ENCODE peak calls at places on chromosomes 11 and 22, in ten cellular contexts. One of them, this sample, is unnamed.

GRCh38 chr11:112874959-112875358 is 86.3 kb upstream of the NCAM1 start:
- DNase-seq in thyroid gland: no peak
- DNase-seq in vagina: no peak
- DNase-seq in lower lobe of right lung: no peak
- DNase-seq in fibroblast of lung: no peak
- DNase-seq in psoas muscle: no peak
- DNase-seq in CD8-positive, alpha-beta T cell: no peak
- DNase-seq in left ventricle myocardium inferior: no peak
- DNase-seq in kidney epithelial cell: no peak
- DNase-seq in foreskin fibroblast: no peak
- DNase-seq in this sample: no peak

GRCh38 chr11:99519095-99519494 is 498.3 kb downstream of the CNTN5 start:
- DNase-seq in thyroid gland: no peak
- DNase-seq in vagina: no peak
- DNase-seq in lower lobe of right lung: no peak
- DNase-seq in fibroblast of lung: no peak
- DNase-seq in psoas muscle: no peak
- DNase-seq in CD8-positive, alpha-beta T cell: no peak
- DNase-seq in left ventricle myocardium inferior: no peak
- DNase-seq in kidney epithelial cell: no peak
- DNase-seq in foreskin fibroblast: no peak
- DNase-seq in this sample: no peak

GRCh38 chr11:66845876-66846212 is 2.6 kb downstream of the RCE1 start:
- DNase-seq in thyroid gland: no peak
- DNase-seq in vagina: no peak
- DNase-seq in lower lobe of right lung: no peak
- DNase-seq in fibroblast of lung: no peak
- DNase-seq in psoas muscle: no peak
- DNase-seq in CD8-positive, alpha-beta T cell: no peak
- DNase-seq in left ventricle myocardium inferior: no peak
- DNase-seq in kidney epithelial cell: no peak
- DNase-seq in foreskin fibroblast: no peak
- DNase-seq in this sample: no peak

GRCh38 chr11:30740071-30740470 is 153.9 kb upstream of the MPPED2 start:
- DNase-seq in thyroid gland: peak; percentile 72
- DNase-seq in vagina: no peak
- DNase-seq in lower lobe of right lung: no peak
- DNase-seq in fibroblast of lung: no peak
- DNase-seq in psoas muscle: no peak
- DNase-seq in CD8-positive, alpha-beta T cell: no peak
- DNase-seq in left ventricle myocardium inferior: no peak
- DNase-seq in kidney epithelial cell: no peak
- DNase-seq in foreskin fibroblast: no peak
- DNase-seq in this sample: no peak

GRCh38 chr11:31218847-31219246 is 150.7 kb downstream of the DCDC1 start:
- DNase-seq in thyroid gland: peak; percentile 68
- DNase-seq in vagina: no peak
- DNase-seq in lower lobe of right lung: no peak
- DNase-seq in fibroblast of lung: no peak
- DNase-seq in psoas muscle: no peak
- DNase-seq in CD8-positive, alpha-beta T cell: no peak
- DNase-seq in left ventricle myocardium inferior: no peak
- DNase-seq in kidney epithelial cell: no peak
- DNase-seq in foreskin fibroblast: no peak
- DNase-seq in this sample: no peak

GRCh38 chr11:27011560-27012253 is 17.8 kb downstream of the FIBIN start:
- DNase-seq in thyroid gland: no peak
- DNase-seq in vagina: no peak
- DNase-seq in lower lobe of right lung: no peak
- DNase-seq in fibroblast of lung: no peak
- DNase-seq in psoas muscle: no peak
- DNase-seq in CD8-positive, alpha-beta T cell: no peak
- DNase-seq in left ventricle myocardium inferior: no peak
- DNase-seq in kidney epithelial cell: no peak
- DNase-seq in foreskin fibroblast: no peak
- DNase-seq in this sample: no peak

GRCh38 chr11:134754196-134754822 is 342.3 kb upstream of the B3GAT1 start:
- DNase-seq in thyroid gland: no peak
- DNase-seq in vagina: peak; percentile 74
- DNase-seq in lower lobe of right lung: no peak
- DNase-seq in fibroblast of lung: no peak
- DNase-seq in psoas muscle: no peak
- DNase-seq in CD8-positive, alpha-beta T cell: no peak
- DNase-seq in left ventricle myocardium inferior: no peak
- DNase-seq in kidney epithelial cell: no peak
- DNase-seq in foreskin fibroblast: no peak
- DNase-seq in this sample: no peak

GRCh38 chr22:39220897-39221850 is 23.6 kb downstream of the PDGFB start:
- DNase-seq in thyroid gland: no peak
- DNase-seq in vagina: no peak
- DNase-seq in lower lobe of right lung: peak; percentile 31
- DNase-seq in fibroblast of lung: peak; percentile 25
- DNase-seq in psoas muscle: no peak
- DNase-seq in CD8-positive, alpha-beta T cell: no peak
- DNase-seq in left ventricle myocardium inferior: no peak
- DNase-seq in kidney epithelial cell: no peak
- DNase-seq in foreskin fibroblast: peak; percentile 49
- DNase-seq in this sample: no peak

GRCh38 chr11:102446606-102447005 is 6.0 kb downstream of the TMEM123 start:
- DNase-seq in thyroid gland: no peak
- DNase-seq in vagina: no peak
- DNase-seq in lower lobe of right lung: no peak
- DNase-seq in fibroblast of lung: peak; percentile 87
- DNase-seq in psoas muscle: no peak
- DNase-seq in CD8-positive, alpha-beta T cell: no peak
- DNase-seq in left ventricle myocardium inferior: no peak
- DNase-seq in kidney epithelial cell: no peak
- DNase-seq in foreskin fibroblast: peak; percentile 79
- DNase-seq in this sample: no peak

GRCh38 chr11:60164550-60165075 is 18.3 kb downstream of the MS4A6A start:
- DNase-seq in thyroid gland: no peak
- DNase-seq in vagina: no peak
- DNase-seq in lower lobe of right lung: no peak
- DNase-seq in fibroblast of lung: no peak
- DNase-seq in psoas muscle: no peak
- DNase-seq in CD8-positive, alpha-beta T cell: no peak
- DNase-seq in left ventricle myocardium inferior: no peak
- DNase-seq in kidney epithelial cell: no peak
- DNase-seq in foreskin fibroblast: no peak
- DNase-seq in this sample: no peak

GRCh38 chr11:28384418-28384817 is 276.2 kb downstream of the METTL15 start:
- DNase-seq in thyroid gland: no peak
- DNase-seq in vagina: no peak
- DNase-seq in lower lobe of right lung: no peak
- DNase-seq in fibroblast of lung: peak; percentile 99
- DNase-seq in psoas muscle: no peak
- DNase-seq in CD8-positive, alpha-beta T cell: no peak
- DNase-seq in left ventricle myocardium inferior: no peak
- DNase-seq in kidney epithelial cell: peak; percentile 10
- DNase-seq in foreskin fibroblast: peak; percentile 91
- DNase-seq in this sample: no peak

DNA sequence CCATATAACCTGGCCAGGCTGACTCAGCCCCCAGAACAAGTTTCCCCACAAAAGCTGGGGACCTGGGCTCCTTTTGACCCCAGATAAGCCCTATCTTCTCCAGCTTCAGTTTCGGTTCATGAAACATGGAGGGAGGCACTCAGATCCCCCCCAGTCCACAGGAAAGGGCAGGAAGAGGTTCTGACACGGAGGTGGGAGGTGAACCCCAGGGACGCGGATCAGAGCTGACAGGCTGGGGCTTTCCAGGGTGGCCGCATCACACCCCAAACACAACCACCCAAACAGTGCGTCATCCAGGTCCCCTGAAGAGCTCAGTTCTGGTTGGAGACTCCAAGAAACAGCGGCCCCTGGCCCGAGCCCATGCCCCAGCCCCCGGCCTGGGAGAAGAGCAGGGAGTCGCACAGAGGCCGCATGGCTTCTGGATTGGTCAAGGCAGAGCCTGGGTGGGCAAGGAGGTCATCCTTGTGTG is 44.3 kb upstream of the A4GALT start:
- DNase-seq in thyroid gland: no peak
- DNase-seq in vagina: no peak
- DNase-seq in lower lobe of right lung: no peak
- DNase-seq in fibroblast of lung: no peak
- DNase-seq in psoas muscle: no peak
- DNase-seq in CD8-positive, alpha-beta T cell: no peak
- DNase-seq in left ventricle myocardium inferior: no peak
- DNase-seq in kidney epithelial cell: no peak
- DNase-seq in foreskin fibroblast: no peak
- DNase-seq in this sample: no peak
- H3K4me3 ChIP-seq in thyroid gland: no peak overlapping the region
- H3K4me3 ChIP-seq in vagina: no peak overlapping the region
- H3K4me3 ChIP-seq in lower lobe of right lung: no peak overlapping the region
- H3K4me3 ChIP-seq in fibroblast of lung: no peak overlapping the region
- H3K4me3 ChIP-seq in psoas muscle: no peak overlapping the region
- H3K4me3 ChIP-seq in CD8-positive, alpha-beta T cell: no peak overlapping the region
- H3K4me3 ChIP-seq in left ventricle myocardium inferior: no peak overlapping the region
- H3K4me3 ChIP-seq in kidney epithelial cell: no peak overlapping the region
- H3K4me3 ChIP-seq in foreskin fibroblast: no peak overlapping the region
- H3K4me3 ChIP-seq in this sample: no peak overlapping the region

GRCh38 chr11:32451808-32452207 is 16.5 kb upstream of the WT1 start:
- DNase-seq in thyroid gland: no peak
- DNase-seq in vagina: peak; percentile 92
- DNase-seq in lower lobe of right lung: no peak
- DNase-seq in fibroblast of lung: no peak
- DNase-seq in psoas muscle: peak; percentile 43
- DNase-seq in CD8-positive, alpha-beta T cell: no peak
- DNase-seq in left ventricle myocardium inferior: peak; percentile 63
- DNase-seq in kidney epithelial cell: no peak
- DNase-seq in foreskin fibroblast: no peak
- DNase-seq in this sample: no peak

GRCh38 chr11:32450372-32450771 is 15.0 kb upstream of the WT1 start:
- DNase-seq in thyroid gland: no peak
- DNase-seq in vagina: no peak
- DNase-seq in lower lobe of right lung: no peak
- DNase-seq in fibroblast of lung: no peak
- DNase-seq in psoas muscle: no peak
- DNase-seq in CD8-positive, alpha-beta T cell: no peak
- DNase-seq in left ventricle myocardium inferior: no peak
- DNase-seq in kidney epithelial cell: no peak
- DNase-seq in foreskin fibroblast: no peak
- DNase-seq in this sample: no peak

GRCh38 chr11:32447252-32447651 is 11.9 kb upstream of the WT1 start:
- DNase-seq in thyroid gland: no peak
- DNase-seq in vagina: no peak
- DNase-seq in lower lobe of right lung: no peak
- DNase-seq in fibroblast of lung: no peak
- DNase-seq in psoas muscle: no peak
- DNase-seq in CD8-positive, alpha-beta T cell: no peak
- DNase-seq in left ventricle myocardium inferior: no peak
- DNase-seq in kidney epithelial cell: no peak
- DNase-seq in foreskin fibroblast: no peak
- DNase-seq in this sample: no peak

GRCh38 chr11:32446227-32446626 is 10.9 kb upstream of the WT1 start:
- DNase-seq in thyroid gland: no peak
- DNase-seq in vagina: peak; percentile 96
- DNase-seq in lower lobe of right lung: no peak
- DNase-seq in fibroblast of lung: no peak
- DNase-seq in psoas muscle: no peak
- DNase-seq in CD8-positive, alpha-beta T cell: no peak
- DNase-seq in left ventricle myocardium inferior: no peak
- DNase-seq in kidney epithelial cell: no peak
- DNase-seq in foreskin fibroblast: no peak
- DNase-seq in this sample: no peak

GRCh38 chr11:32448232-32448631 is 12.9 kb upstream of the WT1 start:
- DNase-seq in thyroid gland: no peak
- DNase-seq in vagina: no peak
- DNase-seq in lower lobe of right lung: no peak
- DNase-seq in fibroblast of lung: peak; percentile 8
- DNase-seq in psoas muscle: no peak
- DNase-seq in CD8-positive, alpha-beta T cell: no peak
- DNase-seq in left ventricle myocardium inferior: no peak
- DNase-seq in kidney epithelial cell: no peak
- DNase-seq in foreskin fibroblast: no peak
- DNase-seq in this sample: no peak
- TF ChIP-seq CTCF in thyroid gland: no peak
- TF ChIP-seq CTCF in vagina: no peak
- TF ChIP-seq CTCF in lower lobe of right lung: no peak
- TF ChIP-seq CTCF in fibroblast of lung: peak; percentile 28
- TF ChIP-seq CTCF in psoas muscle: no peak
- TF ChIP-seq CTCF in CD8-positive, alpha-beta T cell: no peak
- TF ChIP-seq CTCF in left ventricle myocardium inferior: peak; percentile 17
- TF ChIP-seq CTCF in kidney epithelial cell: peak; percentile 27
- TF ChIP-seq CTCF in foreskin fibroblast: no peak
- TF ChIP-seq CTCF in this sample: peak; percentile 25

GRCh38 chr22:24494182-24494534 is 974 bp upstream of the UPB1 start:
- DNase-seq in thyroid gland: no peak
- DNase-seq in vagina: no peak
- DNase-seq in lower lobe of right lung: no peak
- DNase-seq in fibroblast of lung: no peak
- DNase-seq in psoas muscle: no peak
- DNase-seq in CD8-positive, alpha-beta T cell: no peak
- DNase-seq in left ventricle myocardium inferior: no peak
- DNase-seq in kidney epithelial cell: no peak
- DNase-seq in foreskin fibroblast: no peak
- DNase-seq in this sample: no peak
- H3K4me3 ChIP-seq in thyroid gland: no peak overlapping the region
- H3K4me3 ChIP-seq in vagina: no peak overlapping the region
- H3K4me3 ChIP-seq in lower lobe of right lung: peak overlapping the region; percentile 35
- H3K4me3 ChIP-seq in fibroblast of lung: no peak overlapping the region
- H3K4me3 ChIP-seq in psoas muscle: peak overlapping the region; percentile 50
- H3K4me3 ChIP-seq in CD8-positive, alpha-beta T cell: no peak overlapping the region
- H3K4me3 ChIP-seq in left ventricle myocardium inferior: peak overlapping the region; percentile 51
- H3K4me3 ChIP-seq in kidney epithelial cell: peak overlapping the region; percentile 26
- H3K4me3 ChIP-seq in foreskin fibroblast: no peak overlapping the region
- H3K4me3 ChIP-seq in this sample: no peak overlapping the region

DNA sequence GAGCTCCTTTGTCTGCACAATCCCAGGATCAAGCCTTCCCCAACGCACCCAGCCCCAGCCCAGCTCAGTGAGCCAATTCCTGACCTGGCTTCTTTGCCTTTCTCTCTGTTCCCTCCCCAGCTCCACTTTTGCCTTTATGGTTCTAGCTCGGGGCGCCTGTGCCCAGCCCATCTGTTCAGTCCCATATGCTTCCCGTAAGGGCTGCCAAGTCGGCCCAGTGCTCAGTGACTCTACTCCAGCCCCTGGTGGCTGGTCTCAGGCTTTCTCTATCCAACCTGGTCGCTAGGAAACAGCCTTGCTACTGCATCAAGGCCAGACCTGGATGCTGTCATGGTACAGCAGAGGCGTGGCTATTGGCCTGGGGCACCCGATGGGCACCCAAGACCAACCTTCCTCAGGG is 178.1 kb downstream of the DSCAML1 start:
- DNase-seq in thyroid gland: no peak
- DNase-seq in vagina: no peak
- DNase-seq in lower lobe of right lung: no peak
- DNase-seq in fibroblast of lung: no peak
- DNase-seq in psoas muscle: no peak
- DNase-seq in CD8-positive, alpha-beta T cell: no peak
- DNase-seq in left ventricle myocardium inferior: no peak
- DNase-seq in kidney epithelial cell: no peak
- DNase-seq in foreskin fibroblast: no peak
- DNase-seq in this sample: no peak
- TF ChIP-seq CTCF in thyroid gland: no peak
- TF ChIP-seq CTCF in vagina: no peak
- TF ChIP-seq CTCF in lower lobe of right lung: no peak
- TF ChIP-seq CTCF in fibroblast of lung: no peak
- TF ChIP-seq CTCF in psoas muscle: no peak
- TF ChIP-seq CTCF in CD8-positive, alpha-beta T cell: no peak
- TF ChIP-seq CTCF in left ventricle myocardium inferior: no peak
- TF ChIP-seq CTCF in kidney epithelial cell: no peak
- TF ChIP-seq CTCF in foreskin fibroblast: no peak
- TF ChIP-seq CTCF in this sample: no peak

GRCh38 chr22:36860017-36860416 is 789 bp upstream of the NCF4 start:
- DNase-seq in thyroid gland: no peak
- DNase-seq in vagina: no peak
- DNase-seq in lower lobe of right lung: no peak
- DNase-seq in fibroblast of lung: no peak
- DNase-seq in psoas muscle: no peak
- DNase-seq in CD8-positive, alpha-beta T cell: no peak
- DNase-seq in left ventricle myocardium inferior: no peak
- DNase-seq in kidney epithelial cell: no peak
- DNase-seq in foreskin fibroblast: no peak
- DNase-seq in this sample: no peak
- H3K4me3 ChIP-seq in thyroid gland: no peak overlapping the region
- H3K4me3 ChIP-seq in vagina: no peak overlapping the region
- H3K4me3 ChIP-seq in lower lobe of right lung: no peak overlapping the region
- H3K4me3 ChIP-seq in fibroblast of lung: no peak overlapping the region
- H3K4me3 ChIP-seq in psoas muscle: no peak overlapping the region
- H3K4me3 ChIP-seq in CD8-positive, alpha-beta T cell: no peak overlapping the region
- H3K4me3 ChIP-seq in left ventricle myocardium inferior: no peak overlapping the region
- H3K4me3 ChIP-seq in kidney epithelial cell: no peak overlapping the region
- H3K4me3 ChIP-seq in foreskin fibroblast: no peak overlapping the region
- H3K4me3 ChIP-seq in this sample: no peak overlapping the region